ENCODE peak calls at places on chromosomes 12 and 14, in nine cellular contexts. One of them, this sample, is unnamed.

GRCh38 chr12:24839268-24839791 is 109.6 kb downstream of the BCAT1 start:
- DNase-seq in AG09319: no peak
- DNase-seq in neural progenitor cell: no peak
- DNase-seq in ovary: no peak
- DNase-seq in fibroblast of the aortic adventitia: peak
- DNase-seq in OCI-LY7: no peak
- DNase-seq in PC-3: no peak
- DNase-seq in Peyer's patch: no peak
- DNase-seq in lung: no peak
- DNase-seq in this sample: peak

GRCh38 chr14:58501214-58501816 is 73.8 kb downstream of the KIAA0586 start:
- DNase-seq in AG09319: peak
- DNase-seq in neural progenitor cell: peak
- DNase-seq in ovary: no peak
- DNase-seq in fibroblast of the aortic adventitia: peak
- DNase-seq in OCI-LY7: peak
- DNase-seq in PC-3: peak
- DNase-seq in Peyer's patch: no peak
- DNase-seq in lung: no peak
- DNase-seq in this sample: peak

GRCh38 chr14:93970967-93971634 is 5.3 kb downstream of the ASB2 start:
- DNase-seq in AG09319: no peak
- DNase-seq in neural progenitor cell: no peak
- DNase-seq in ovary: no peak
- DNase-seq in fibroblast of the aortic adventitia: no peak
- DNase-seq in OCI-LY7: peak
- DNase-seq in PC-3: no peak
- DNase-seq in Peyer's patch: peak
- DNase-seq in lung: no peak
- DNase-seq in this sample: peak

GRCh38 chr12:968561-968960 is 19.1 kb upstream of the RAD52 start:
- DNase-seq in AG09319: no peak
- DNase-seq in neural progenitor cell: no peak
- DNase-seq in ovary: no peak
- DNase-seq in fibroblast of the aortic adventitia: no peak
- DNase-seq in OCI-LY7: no peak
- DNase-seq in PC-3: no peak
- DNase-seq in Peyer's patch: no peak
- DNase-seq in lung: no peak
- DNase-seq in this sample: no peak

GRCh38 chr14:39374846-39375245 is 57.4 kb downstream of the FBXO33 start:
- DNase-seq in AG09319: peak
- DNase-seq in neural progenitor cell: no peak
- DNase-seq in ovary: no peak
- DNase-seq in fibroblast of the aortic adventitia: peak
- DNase-seq in OCI-LY7: no peak
- DNase-seq in PC-3: peak
- DNase-seq in Peyer's patch: no peak
- DNase-seq in lung: no peak
- DNase-seq in this sample: no peak

GRCh38 chr14:73426877-73427276 is 31.5 kb downstream of the NUMB start:
- DNase-seq in AG09319: peak
- DNase-seq in neural progenitor cell: no peak
- DNase-seq in ovary: no peak
- DNase-seq in fibroblast of the aortic adventitia: peak
- DNase-seq in OCI-LY7: no peak
- DNase-seq in PC-3: no peak
- DNase-seq in Peyer's patch: no peak
- DNase-seq in lung: no peak
- DNase-seq in this sample: no peak

GRCh38 chr12:13566286-13566685 is 369.8 kb downstream of the EMP1 start:
- DNase-seq in AG09319: no peak
- DNase-seq in neural progenitor cell: no peak
- DNase-seq in ovary: no peak
- DNase-seq in fibroblast of the aortic adventitia: no peak
- DNase-seq in OCI-LY7: no peak
- DNase-seq in PC-3: no peak
- DNase-seq in Peyer's patch: no peak
- DNase-seq in lung: no peak
- DNase-seq in this sample: no peak

GRCh38 chr14:88933203-88933602 is 108.8 kb downstream of the TTC8 start:
- DNase-seq in AG09319: peak
- DNase-seq in neural progenitor cell: no peak
- DNase-seq in ovary: no peak
- DNase-seq in fibroblast of the aortic adventitia: no peak
- DNase-seq in OCI-LY7: no peak
- DNase-seq in PC-3: no peak
- DNase-seq in Peyer's patch: no peak
- DNase-seq in lung: no peak
- DNase-seq in this sample: no peak

GRCh38 chr12:100672075-100672592 is 98.7 kb downstream of the GAS2L3 start:
- DNase-seq in AG09319: no peak
- DNase-seq in neural progenitor cell: peak
- DNase-seq in ovary: no peak
- DNase-seq in fibroblast of the aortic adventitia: no peak
- DNase-seq in OCI-LY7: peak
- DNase-seq in PC-3: peak
- DNase-seq in Peyer's patch: no peak
- DNase-seq in lung: no peak
- DNase-seq in this sample: peak

GRCh38 chr12:1882850-1883470 is 35.5 kb downstream of the CACNA2D4 start:
- DNase-seq in AG09319: no peak
- DNase-seq in neural progenitor cell: no peak
- DNase-seq in ovary: no peak
- DNase-seq in fibroblast of the aortic adventitia: no peak
- DNase-seq in OCI-LY7: no peak
- DNase-seq in PC-3: no peak
- DNase-seq in Peyer's patch: no peak
- DNase-seq in lung: no peak
- DNase-seq in this sample: no peak

GRCh38 chr14:58362798-58363412 is 32.8 kb upstream of the TOMM20L start:
- DNase-seq in AG09319: no peak
- DNase-seq in neural progenitor cell: peak
- DNase-seq in ovary: no peak
- DNase-seq in fibroblast of the aortic adventitia: peak
- DNase-seq in OCI-LY7: peak
- DNase-seq in PC-3: peak
- DNase-seq in Peyer's patch: no peak
- DNase-seq in lung: no peak
- DNase-seq in this sample: peak

GRCh38 chr14:29521526-29522137 is 406.0 kb downstream of the PRKD1 start:
- DNase-seq in AG09319: no peak
- DNase-seq in neural progenitor cell: peak
- DNase-seq in ovary: no peak
- DNase-seq in fibroblast of the aortic adventitia: peak
- DNase-seq in OCI-LY7: peak
- DNase-seq in PC-3: peak
- DNase-seq in Peyer's patch: no peak
- DNase-seq in lung: no peak
- DNase-seq in this sample: no peak

GRCh38 chr12:91986084-91986483 is 159.6 kb downstream of the BTG1 start:
- DNase-seq in AG09319: no peak
- DNase-seq in neural progenitor cell: peak
- DNase-seq in ovary: no peak
- DNase-seq in fibroblast of the aortic adventitia: no peak
- DNase-seq in OCI-LY7: no peak
- DNase-seq in PC-3: peak
- DNase-seq in Peyer's patch: no peak
- DNase-seq in lung: no peak
- DNase-seq in this sample: no peak

GRCh38 chr14:70339970-70340369 is 19.5 kb downstream of the COX16 start:
- DNase-seq in AG09319: no peak
- DNase-seq in neural progenitor cell: no peak
- DNase-seq in ovary: no peak
- DNase-seq in fibroblast of the aortic adventitia: no peak
- DNase-seq in OCI-LY7: no peak
- DNase-seq in PC-3: no peak
- DNase-seq in Peyer's patch: no peak
- DNase-seq in lung: no peak
- DNase-seq in this sample: no peak

GRCh38 chr12:13171921-13172859 is 24.3 kb upstream of the EMP1 start:
- DNase-seq in AG09319: no peak
- DNase-seq in neural progenitor cell: peak
- DNase-seq in ovary: no peak
- DNase-seq in fibroblast of the aortic adventitia: peak
- DNase-seq in OCI-LY7: no peak
- DNase-seq in PC-3: peak
- DNase-seq in Peyer's patch: no peak
- DNase-seq in lung: peak
- DNase-seq in this sample: peak

GRCh38 chr12:51901881-51902280 is 5.4 kb upstream of the ACVRL1 start:
- DNase-seq in AG09319: no peak
- DNase-seq in neural progenitor cell: no peak
- DNase-seq in ovary: no peak
- DNase-seq in fibroblast of the aortic adventitia: no peak
- DNase-seq in OCI-LY7: no peak
- DNase-seq in PC-3: no peak
- DNase-seq in Peyer's patch: no peak
- DNase-seq in lung: no peak
- DNase-seq in this sample: no peak

GRCh38 chr12:56115329-56115728 is 1.1 kb upstream of the RPL41 start:
- DNase-seq in AG09319: no peak
- DNase-seq in neural progenitor cell: peak
- DNase-seq in ovary: peak
- DNase-seq in fibroblast of the aortic adventitia: peak
- DNase-seq in OCI-LY7: no peak
- DNase-seq in PC-3: peak
- DNase-seq in Peyer's patch: no peak
- DNase-seq in lung: no peak
- DNase-seq in this sample: no peak

GRCh38 chr12:110224379-110225304 is 56.4 kb upstream of the ATP2A2 start:
- DNase-seq in AG09319: peak
- DNase-seq in neural progenitor cell: no peak
- DNase-seq in ovary: no peak
- DNase-seq in fibroblast of the aortic adventitia: peak
- DNase-seq in OCI-LY7: no peak
- DNase-seq in PC-3: peak
- DNase-seq in Peyer's patch: no peak
- DNase-seq in lung: no peak
- DNase-seq in this sample: no peak

GRCh38 chr14:50828738-50829471 is 2.1 kb downstream of the NIN start:
- DNase-seq in AG09319: no peak
- DNase-seq in neural progenitor cell: peak
- DNase-seq in ovary: no peak
- DNase-seq in fibroblast of the aortic adventitia: no peak
- DNase-seq in OCI-LY7: no peak
- DNase-seq in PC-3: no peak
- DNase-seq in Peyer's patch: no peak
- DNase-seq in lung: no peak
- DNase-seq in this sample: no peak
- TF ChIP-seq CTCF in AG09319: no peak
- TF ChIP-seq CTCF in neural progenitor cell: no peak
- TF ChIP-seq CTCF in ovary: no peak
- TF ChIP-seq CTCF in fibroblast of the aortic adventitia: no peak
- TF ChIP-seq CTCF in OCI-LY7: peak
- TF ChIP-seq CTCF in PC-3: no peak
- TF ChIP-seq CTCF in Peyer's patch: no peak
- TF ChIP-seq CTCF in lung: no peak
- TF ChIP-seq CTCF in this sample: no peak

GRCh38 chr12:53803703-53804102 is 51.9 kb upstream of the CISTR start:
- DNase-seq in AG09319: no peak
- DNase-seq in neural progenitor cell: no peak
- DNase-seq in ovary: no peak
- DNase-seq in fibroblast of the aortic adventitia: no peak
- DNase-seq in OCI-LY7: no peak
- DNase-seq in PC-3: no peak
- DNase-seq in Peyer's patch: no peak
- DNase-seq in lung: no peak
- DNase-seq in this sample: no peak
- TF ChIP-seq CTCF in AG09319: no peak
- TF ChIP-seq CTCF in neural progenitor cell: no peak
- TF ChIP-seq CTCF in ovary: no peak
- TF ChIP-seq CTCF in fibroblast of the aortic adventitia: no peak
- TF ChIP-seq CTCF in OCI-LY7: no peak
- TF ChIP-seq CTCF in PC-3: no peak
- TF ChIP-seq CTCF in Peyer's patch: no peak
- TF ChIP-seq CTCF in lung: no peak
- TF ChIP-seq CTCF in this sample: no peak

GRCh38 chr14:65938738-65939137 is 526.2 kb downstream of the FUT8 start:
- DNase-seq in AG09319: no peak
- DNase-seq in neural progenitor cell: no peak
- DNase-seq in ovary: no peak
- DNase-seq in fibroblast of the aortic adventitia: no peak
- DNase-seq in OCI-LY7: no peak
- DNase-seq in PC-3: no peak
- DNase-seq in Peyer's patch: no peak
- DNase-seq in lung: no peak
- DNase-seq in this sample: no peak

GRCh38 chr14:65937804-65938316 is 525.3 kb downstream of the FUT8 start:
- DNase-seq in AG09319: no peak
- DNase-seq in neural progenitor cell: no peak
- DNase-seq in ovary: no peak
- DNase-seq in fibroblast of the aortic adventitia: no peak
- DNase-seq in OCI-LY7: no peak
- DNase-seq in PC-3: no peak
- DNase-seq in Peyer's patch: no peak
- DNase-seq in lung: no peak
- DNase-seq in this sample: no peak

GRCh38 chr14:65941091-65941490 is 528.6 kb downstream of the FUT8 start:
- DNase-seq in AG09319: no peak
- DNase-seq in neural progenitor cell: no peak
- DNase-seq in ovary: no peak
- DNase-seq in fibroblast of the aortic adventitia: no peak
- DNase-seq in OCI-LY7: no peak
- DNase-seq in PC-3: no peak
- DNase-seq in Peyer's patch: no peak
- DNase-seq in lung: no peak
- DNase-seq in this sample: no peak

GRCh38 chr14:65939184-65939583 is 526.7 kb downstream of the FUT8 start:
- DNase-seq in AG09319: no peak
- DNase-seq in neural progenitor cell: no peak
- DNase-seq in ovary: no peak
- DNase-seq in fibroblast of the aortic adventitia: no peak
- DNase-seq in OCI-LY7: no peak
- DNase-seq in PC-3: no peak
- DNase-seq in Peyer's patch: no peak
- DNase-seq in lung: no peak
- DNase-seq in this sample: no peak

GRCh38 chr14:65940056-65940735 is 527.7 kb downstream of the FUT8 start:
- DNase-seq in AG09319: no peak
- DNase-seq in neural progenitor cell: peak
- DNase-seq in ovary: no peak
- DNase-seq in fibroblast of the aortic adventitia: no peak
- DNase-seq in OCI-LY7: peak
- DNase-seq in PC-3: peak
- DNase-seq in Peyer's patch: no peak
- DNase-seq in lung: no peak
- DNase-seq in this sample: peak
- TF ChIP-seq CTCF in AG09319: no peak
- TF ChIP-seq CTCF in neural progenitor cell: peak
- TF ChIP-seq CTCF in ovary: no peak
- TF ChIP-seq CTCF in fibroblast of the aortic adventitia: no peak
- TF ChIP-seq CTCF in OCI-LY7: peak
- TF ChIP-seq CTCF in PC-3: peak
- TF ChIP-seq CTCF in Peyer's patch: no peak
- TF ChIP-seq CTCF in lung: no peak
- TF ChIP-seq CTCF in this sample: no peak

DNA sequence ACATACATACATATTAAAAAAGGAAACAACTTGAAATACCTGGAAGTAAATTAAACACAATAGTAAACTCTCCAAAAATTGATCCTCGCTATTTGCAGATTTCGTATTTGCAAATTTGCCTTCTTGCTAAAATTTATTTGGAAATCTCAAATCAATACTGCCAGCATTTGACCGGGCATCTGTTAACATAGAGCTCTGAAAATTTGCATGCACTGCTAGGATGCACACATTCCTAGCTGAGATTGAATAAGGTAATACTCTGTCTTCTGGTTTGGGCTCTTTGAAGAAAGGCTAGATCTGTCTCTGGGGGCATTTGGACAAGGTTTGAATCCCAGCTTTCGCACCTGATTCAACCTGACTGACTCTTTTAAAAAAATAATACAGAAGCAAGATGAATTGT is 729.1 kb upstream of the MGAT4C start:
- DNase-seq in AG09319: no peak
- DNase-seq in neural progenitor cell: no peak
- DNase-seq in ovary: no peak
- DNase-seq in fibroblast of the aortic adventitia: no peak
- DNase-seq in OCI-LY7: no peak
- DNase-seq in PC-3: no peak
- DNase-seq in Peyer's patch: no peak
- DNase-seq in lung: no peak
- DNase-seq in this sample: no peak
- TF ChIP-seq CTCF in AG09319: no peak
- TF ChIP-seq CTCF in neural progenitor cell: no peak
- TF ChIP-seq CTCF in ovary: no peak
- TF ChIP-seq CTCF in fibroblast of the aortic adventitia: no peak
- TF ChIP-seq CTCF in OCI-LY7: no peak
- TF ChIP-seq CTCF in PC-3: no peak
- TF ChIP-seq CTCF in Peyer's patch: no peak
- TF ChIP-seq CTCF in lung: no peak
- TF ChIP-seq CTCF in this sample: no peak

This sample was measured in GM10248.